ENCODE peak calls at places on chromosomes 11 and 22, in eight cellular contexts. C, E, H, L, G, S, Q and O are unnamed samples.

GRCh38 chr11:117295438-117296137 is 4.4 kb downstream of the BACE1-AS start:
- DNase-seq in C (no peak), E (no peak), H (no peak), L (peak; percentile 96), G (no peak), S (no peak), Q (no peak), O (peak; percentile 89)

GRCh38 chr11:76307416-76307815 is 73.5 kb downstream of the THAP12 start:
- DNase-seq in C (no peak), E (no peak), H (no peak), L (no peak), G (no peak), S (no peak), Q (no peak), O (no peak)

GRCh38 chr22:27130949-27131745 is 473.8 kb downstream of the MIAT start:
- DNase-seq in C (no peak), E (no peak), H (no peak), L (no peak), G (no peak), S (no peak), Q (no peak), O (no peak)

GRCh38 chr11:44464741-44465140 is 100.7 kb upstream of the CD82 start:
- DNase-seq in C (no peak), E (no peak), H (no peak), L (no peak), G (no peak), S (no peak), Q (no peak), O (no peak)

GRCh38 chr11:86977441-86978050 is 22.4 kb upstream of the FZD4 start:
- DNase-seq in C (no peak), E (no peak), H (no peak), L (no peak), G (no peak), S (no peak), Q (no peak), O (no peak)

GRCh38 chr22:20748082-20748481 is 25.8 kb upstream of the SERPIND1 start:
- DNase-seq in C (no peak), E (no peak), H (no peak), L (no peak), G (no peak), S (no peak), Q (no peak), O (no peak)

GRCh38 chr11:68002575-68002942 is 1.3 kb downstream of the UNC93B1 start:
- DNase-seq in C (peak; percentile 63), E (no peak), H (peak; percentile 82), L (peak; percentile 76), G (no peak), S (no peak), Q (no peak), O (no peak)

GRCh38 chr22:36184433-36185035 is 17.1 kb downstream of the APOL4 start:
- DNase-seq in C (no peak), E (no peak), H (no peak), L (peak; percentile 92), G (no peak), S (peak; percentile 26), Q (no peak), O (peak; percentile 43)

GRCh38 chr11:14202263-14203173 is 156.5 kb downstream of the RRAS2 start:
- DNase-seq in C (no peak), E (no peak), H (no peak), L (no peak), G (no peak), S (no peak), Q (no peak), O (no peak)